ENCODE peak calls at places on chromosomes 2 and 18, in four cellular contexts. P is NCI-H345, R is brain microvascular endothelial cell, J is mesothelial cell of epicardium. Q is an unnamed sample.

GRCh38 chr2:46198164-46198883 is 98.9 kb upstream of the EPAS1 start:
- DNase-seq in P (no peak), R (no peak), J (no peak), Q (no peak)

GRCh38 chr2:20382965-20383800 is 32.5 kb upstream of the PUM2 start:
- DNase-seq in P (no peak), R (peak), J (no peak), Q (no peak)

GRCh38 chr2:20594048-20594750 is 56.7 kb downstream of the HS1BP3 start:
- DNase-seq in P (no peak), R (no peak), J (no peak), Q (no peak)

GRCh38 chr2:165280356-165280755 is 41.1 kb downstream of the SCN2A start:
- DNase-seq in P (no peak), R (no peak), J (no peak), Q (no peak)

GRCh38 chr2:67234443-67234842 is 162.7 kb upstream of the ETAA1 start:
- DNase-seq in P (no peak), R (peak), J (no peak), Q (no peak)

GRCh38 chr2:36352024-36352398 is 3.6 kb upstream of the CRIM1 start:
- DNase-seq in P (peak), R (no peak), J (no peak), Q (no peak)

GRCh38 chr2:191148766-191149165 is 2.0 kb downstream of the STAT4 start:
- DNase-seq in P (no peak), R (no peak), J (no peak), Q (no peak)

GRCh38 chr2:201696151-201696659 is 2.2 kb downstream of the MPP4 start:
- DNase-seq in P (peak), R (peak), J (no peak), Q (no peak)

GRCh38 chr2:10721344-10722251 is at the start of gene ATP6V1C2:
- DNase-seq in P (peak), R (no peak), J (peak), Q (peak)

GRCh38 chr2:36676364-36676763 is 20.1 kb upstream of the VIT start:
- DNase-seq in P (no peak), R (no peak), J (no peak), Q (no peak)

GRCh38 chr2:239461551-239462515 is 61.0 kb upstream of the HDAC4 start:
- DNase-seq in P (no peak), R (no peak), J (no peak), Q (no peak)

GRCh38 chr2:157874997-157875719 is 972 bp downstream of the ACVR1 start:
- DNase-seq in P (peak), R (peak), J (no peak), Q (no peak)

GRCh38 chr2:237865623-237866041 is 6.2 kb downstream of the RAMP1 start:
- DNase-seq in P (no peak), R (no peak), J (no peak), Q (no peak)

GRCh38 chr2:31188141-31188540 is 29.2 kb downstream of the CAPN14 start:
- DNase-seq in P (no peak), R (no peak), J (no peak), Q (no peak)

GRCh38 chr2:240960963-240961876 is 37.2 kb upstream of the SNED1 start:
- DNase-seq in P (no peak), R (no peak), J (no peak), Q (no peak)

GRCh38 chr2:170162261-170162612 is 15.7 kb upstream of the MYO3B start:
- DNase-seq in P (no peak), R (no peak), J (no peak), Q (no peak)

GRCh38 chr2:69915050-69915945 is at the start of gene MXD1:
- DNase-seq in P (peak), R (no peak), J (peak), Q (peak)

GRCh38 chr18:62610509-62611394 is 87.9 kb downstream of the ZCCHC2 start:
- DNase-seq in P (no peak), R (no peak), J (no peak), Q (no peak)

GRCh38 chr2:64142817-64143153 is 1.4 kb downstream of the PELI1 start:
- DNase-seq in P (no peak), R (no peak), J (no peak), Q (no peak)

GRCh38 chr18:70491734-70492348 is 203.0 kb downstream of the SOCS6 start:
- DNase-seq in P (peak), R (peak), J (no peak), Q (peak)

GRCh38 chr18:63470751-63471150 is 6.0 kb upstream of the SERPINB5 start:
- DNase-seq in P (no peak), R (no peak), J (no peak), Q (no peak)

GRCh38 chr2:88549616-88550292 is 77.5 kb downstream of the EIF2AK3 start:
- DNase-seq in P (no peak), R (no peak), J (no peak), Q (no peak)

GRCh38 chr2:65128297-65129190 is 1.4 kb downstream of the RAB1A start:
- DNase-seq in P (no peak), R (peak), J (no peak), Q (no peak)

GRCh38 chr18:10453885-10454772 is at the start of gene APCDD1:
- DNase-seq in P (peak), R (no peak), J (peak), Q (no peak)

GRCh38 chr2:75846683-75847190 is 136.0 kb upstream of the GCFC2 start:
- DNase-seq in P (no peak), R (no peak), J (no peak), Q (no peak)

GRCh38 chr2:119301413-119301812 is 65.2 kb downstream of the C2orf76 start:
- DNase-seq in P (peak), R (peak), J (no peak), Q (no peak)

GRCh38 chr2:21005111-21005699 is 38.7 kb downstream of the APOB start:
- DNase-seq in P (no peak), R (no peak), J (no peak), Q (no peak)

GRCh38 chr2:56077352-56077915 is 106.4 kb upstream of the CCDC85A start:
- DNase-seq in P (peak), R (no peak), J (peak), Q (no peak)

GRCh38 chr2:44168684-44169154 is at the start of gene PPM1B:
- DNase-seq in P (no peak), R (no peak), J (peak), Q (no peak)

GRCh38 chr2:46164581-46165301 is 132.5 kb upstream of the EPAS1 start:
- DNase-seq in P (no peak), R (peak), J (no peak), Q (no peak)

GRCh38 chr2:66440692-66441091 is 5.8 kb downstream of the MEIS1 start:
- DNase-seq in P (no peak), R (no peak), J (no peak), Q (no peak)

GRCh38 chr2:114089636-114090325 is 199.9 kb downstream of the ACTR3 start:
- DNase-seq in P (no peak), R (no peak), J (no peak), Q (no peak)

GRCh38 chr2:151051584-151052220 is 210.0 kb downstream of the RBM43 start:
- DNase-seq in P (peak), R (peak), J (no peak), Q (no peak)

GRCh38 chr2:159933727-159934049 is 128.7 kb downstream of the PLA2R1 start:
- DNase-seq in P (no peak), R (no peak), J (no peak), Q (no peak)

GRCh38 chr18:68406761-68407160 is 308.1 kb downstream of the TMX3 start:
- DNase-seq in P (no peak), R (no peak), J (no peak), Q (no peak)

GRCh38 chr2:219871396-219871795 is 244.0 kb downstream of the SLC4A3 start:
- DNase-seq in P (no peak), R (no peak), J (no peak), Q (no peak)

GRCh38 chr2:38190542-38191218 is 114.7 kb upstream of the CYP1B1 start:
- DNase-seq in P (no peak), R (peak), J (no peak), Q (no peak)

Q was measured in NCI-H1105.